ENCODE peak calls at places on chromosomes 7 and 10, in five cellular contexts. E is tibial artery; O is germinal center; T is NCI-H1092 treated with DMSO at 0.1 percent for 48 hours; I is activated CD4-positive, alpha-beta T cell treated with anti-CD3 and anti-CD28 coated beads, Interleukin-2, amount 50 U/mL, for 1 hour. G is an unnamed sample.

GRCh38 chr7:47282790-47283496 is 299.0 kb downstream of the TNS3 start:
- DNase-seq in O (no peak), T (no peak), E (peak; percentile 43), I (no peak), G (no peak)

GRCh38 chr10:115624448-115624847 is 531.3 kb downstream of the ATRNL1 start:
- DNase-seq in E (no peak), T (no peak), O (no peak), I (no peak), G (no peak)

GRCh38 chr10:70568113-70568512 is 34.4 kb downstream of the PRF1 start:
- DNase-seq in T (no peak), E (no peak), I (no peak), O (no peak), G (no peak)

GRCh38 chr7:95396136-95397032 is at the start of gene PON3:
- DNase-seq in I (no peak), T (no peak), E (no peak), O (peak; percentile 15), G (no peak)

GRCh38 chr7:89757910-89758309 is 396.4 kb upstream of the STEAP1 start:
- DNase-seq in T (no peak), E (no peak), O (no peak), I (no peak), G (no peak)

GRCh38 chr7:25804154-25804553 is 347.8 kb upstream of the NFE2L3 start:
- DNase-seq in E (no peak), O (no peak), I (no peak), T (no peak), G (no peak)

GRCh38 chr7:70392870-70393269 is 739.1 kb upstream of the GALNT17 start:
- DNase-seq in T (peak; percentile 69), E (no peak), I (no peak), O (no peak), G (no peak)

GRCh38 chr10:102493771-102494170 is 8.7 kb downstream of the ACTR1A start:
- DNase-seq in I (no peak), T (no peak), O (no peak), E (no peak), G (no peak)

GRCh38 chr10:86535057-86535882 is 13.7 kb upstream of the WAPL start:
- DNase-seq in T (no peak), I (peak; percentile 21), O (peak; percentile 79), E (peak; percentile 87), G (peak; percentile 32)

GRCh38 chr10:120927352-120927751 is 76.2 kb downstream of the WDR11 start:
- DNase-seq in O (no peak), I (no peak), E (no peak), T (no peak), G (no peak)

G was measured in stimulated activated naive CD4-positive, alpha-beta T cell treated with Interleukin-2 at 50 U/mL for 16 hours.